ENCODE peak calls at places on chromosomes 4 and X, in nine cellular contexts. A, J, Q, P, I, D, T, C and H are unnamed samples.

GRCh38 chr4:8269535-8270417 is at the start of gene HTRA3:
- DNase-seq in P (no peak), I (peak; percentile 83), C (no peak), A (no peak), J (no peak), T (peak; percentile 35), Q (no peak), D (no peak), H (no peak)

GRCh38 chr4:1784789-1785591 is 8.1 kb upstream of the FGFR3 start:
- DNase-seq in C (no peak), D (no peak), P (no peak), T (no peak), Q (peak; percentile 49), A (no peak), J (peak; percentile 60), I (peak; percentile 61), H (no peak)

GRCh38 chr4:26780524-26780923 is 80.1 kb upstream of the STIM2 start:
- DNase-seq in I (no peak), P (peak; percentile 62), D (no peak), A (no peak), J (no peak), C (no peak), T (no peak), Q (no peak), H (no peak)

GRCh38 chr4:76585897-76586360 is 150.9 kb downstream of the SHROOM3 start:
- DNase-seq in J (peak; percentile 95), I (peak; percentile 86), D (peak; percentile 94), C (peak; percentile 97), A (peak; percentile 6), Q (peak; percentile 97), T (peak; percentile 94), P (peak; percentile 20), H (peak; percentile 89)

GRCh38 chrX:107684956-107685385 is 56.7 kb downstream of the PRPS1 start:
- DNase-seq in C (peak; percentile 91), A (no peak), T (peak; percentile 60), P (peak; percentile 67), I (peak; percentile 80), Q (peak; percentile 90), J (peak; percentile 78), D (peak; percentile 86), H (peak; percentile 94)

GRCh38 chr4:73068496-73069337 is 799 bp downstream of the COX18 start:
- DNase-seq in C (no peak), T (peak; percentile 12), P (peak; percentile 6), D (no peak), A (peak; percentile 34), J (peak; percentile 29), I (no peak), Q (peak; percentile 57), H (no peak)

GRCh38 chr4:75432683-75433082 is 81.5 kb downstream of the RCHY1 start:
- DNase-seq in P (peak; percentile 16), T (no peak), A (no peak), Q (peak; percentile 1), J (no peak), C (no peak), D (no peak), I (no peak), H (no peak)

GRCh38 chr4:137960371-137961050 is 281.6 kb downstream of the SLC7A11 start:
- DNase-seq in Q (no peak), P (peak; percentile 29), T (no peak), A (no peak), I (no peak), J (no peak), C (no peak), D (no peak), H (no peak)

GRCh38 chr4:17027495-17027894 is 129.1 kb upstream of the LDB2 start:
- DNase-seq in Q (no peak), D (no peak), J (no peak), P (peak; percentile 76), A (no peak), T (no peak), C (no peak), I (no peak), H (no peak)

GRCh38 chr4:5989236-5990225 is 28.7 kb downstream of the C4orf50 start:
- DNase-seq in A (no peak), J (no peak), P (no peak), I (no peak), T (no peak), C (no peak), Q (no peak), D (peak; percentile 19), H (no peak)

GRCh38 chrX:44876076-44876475 is 3.1 kb downstream of the KDM6A start:
- DNase-seq in A (no peak), I (no peak), D (no peak), J (no peak), Q (peak; percentile 8), C (no peak), P (no peak), T (no peak), H (no peak)

GRCh38 chrX:106933538-106933961 is 13.3 kb downstream of the CLDN2 start:
- DNase-seq in Q (peak; percentile 59), T (no peak), I (peak; percentile 32), C (no peak), A (peak; percentile 2), P (no peak), D (no peak), J (peak; percentile 25), H (peak; percentile 31)

GRCh38 chrX:118271770-118272169 is 74.1 kb upstream of the WDR44 start:
- DNase-seq in D (no peak), T (no peak), P (no peak), I (no peak), A (no peak), J (no peak), Q (peak; percentile 0), C (no peak), H (no peak)

GRCh38 chr4:109406337-109406931 is 27.2 kb upstream of the SEC24B start:
- DNase-seq in C (no peak), Q (peak; percentile 62), D (no peak), I (no peak), A (peak; percentile 63), T (no peak), P (peak; percentile 56), J (peak; percentile 27), H (no peak)

GRCh38 chr4:23068756-23069155 is 376.0 kb downstream of the GBA3 start:
- DNase-seq in Q (no peak), P (no peak), T (no peak), I (no peak), C (no peak), J (no peak), A (no peak), D (no peak), H (no peak)

DNA sequence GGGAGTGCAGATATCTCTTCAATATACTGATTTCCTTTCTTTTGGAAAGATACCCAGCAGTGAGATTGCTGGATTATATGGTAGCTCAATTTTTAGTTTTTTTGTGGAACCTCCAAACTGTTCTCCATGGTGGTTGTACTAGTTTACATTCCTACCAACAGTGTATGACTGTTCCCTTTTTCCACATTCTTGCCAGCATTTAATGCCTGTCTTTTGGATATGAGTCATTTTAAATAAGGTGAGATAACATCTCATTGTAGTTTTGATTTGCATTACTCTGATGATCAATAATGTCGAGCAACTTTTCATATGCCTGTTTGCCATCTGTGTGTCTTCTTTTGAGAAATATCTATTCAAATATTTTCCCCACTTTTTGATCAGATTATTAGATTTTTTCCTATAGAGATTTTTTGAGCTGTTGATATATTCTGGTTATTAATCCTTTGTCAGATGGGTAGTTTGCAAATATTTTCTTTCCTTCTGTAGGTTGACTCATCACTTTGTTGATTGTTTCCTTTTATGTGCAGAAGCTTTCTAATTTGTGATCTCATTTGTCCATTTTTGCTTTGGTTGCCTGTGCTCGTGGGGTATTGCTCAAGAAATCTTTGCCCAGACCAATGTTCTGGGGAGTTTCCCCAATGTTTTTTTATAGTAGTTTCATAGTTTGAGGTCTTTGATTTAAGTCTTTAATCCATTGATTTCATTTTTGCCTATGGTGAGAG is 552.7 kb downstream of the ZNF674 start:
- DNase-seq in A (no peak), P (no peak), C (no peak), Q (no peak), T (no peak), J (no peak), I (no peak), D (no peak), H (no peak)
- H3K27ac ChIP-seq in A (no peak overlapping the region), P (no peak overlapping the region), C (no peak overlapping the region), Q (no peak overlapping the region), T (no peak overlapping the region), J (no peak overlapping the region), I (no peak overlapping the region), D (no peak overlapping the region), H (no peak overlapping the region)

DNA sequence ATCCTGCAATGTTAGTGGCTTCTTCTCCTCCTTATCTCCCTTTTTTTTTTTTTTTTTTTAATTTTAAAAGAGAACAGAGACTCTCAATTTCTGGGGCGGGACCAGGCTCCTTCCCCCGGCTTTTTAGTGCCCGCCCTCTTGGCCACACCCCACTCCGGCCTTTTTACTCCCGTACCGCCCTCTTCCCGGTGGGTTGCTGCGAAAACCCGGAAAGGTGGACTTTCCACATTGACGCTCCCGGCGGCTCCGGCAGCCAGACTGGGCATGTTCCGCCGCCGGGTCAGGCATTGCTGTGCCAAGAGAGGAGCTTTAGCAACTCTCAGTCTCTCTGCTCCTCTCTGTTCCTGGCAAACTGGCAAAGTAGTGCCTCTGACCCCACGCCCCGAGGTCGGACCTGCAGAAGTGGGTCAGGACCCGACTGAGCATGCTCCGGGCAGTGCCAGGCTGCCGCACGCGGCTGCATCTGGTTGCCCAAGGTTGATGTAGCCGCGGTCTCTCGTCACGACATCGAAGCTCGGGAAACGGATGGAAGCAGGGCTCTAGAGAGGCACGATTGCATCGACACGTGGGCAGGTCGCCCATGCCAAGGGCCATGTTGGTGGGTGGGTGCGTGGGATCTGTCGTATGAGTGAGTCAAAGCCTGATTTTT is 1.1 kb upstream of the MFAP3L start:
- DNase-seq in P (peak; percentile 93), Q (peak; percentile 94), C (peak; percentile 84), I (peak; percentile 95), A (peak; percentile 92), T (peak; percentile 96), J (peak; percentile 97), D (peak; percentile 97), H (peak; percentile 94)
- H3K27ac ChIP-seq in P (peak overlapping the region; percentile 87), Q (no peak overlapping the region), C (peak overlapping the region; percentile 90), I (peak overlapping the region; percentile 86), A (peak overlapping the region; percentile 59), T (peak overlapping the region; percentile 94), J (peak overlapping the region; percentile 84), D (peak overlapping the region; percentile 90), H (peak overlapping the region; percentile 42)

DNA sequence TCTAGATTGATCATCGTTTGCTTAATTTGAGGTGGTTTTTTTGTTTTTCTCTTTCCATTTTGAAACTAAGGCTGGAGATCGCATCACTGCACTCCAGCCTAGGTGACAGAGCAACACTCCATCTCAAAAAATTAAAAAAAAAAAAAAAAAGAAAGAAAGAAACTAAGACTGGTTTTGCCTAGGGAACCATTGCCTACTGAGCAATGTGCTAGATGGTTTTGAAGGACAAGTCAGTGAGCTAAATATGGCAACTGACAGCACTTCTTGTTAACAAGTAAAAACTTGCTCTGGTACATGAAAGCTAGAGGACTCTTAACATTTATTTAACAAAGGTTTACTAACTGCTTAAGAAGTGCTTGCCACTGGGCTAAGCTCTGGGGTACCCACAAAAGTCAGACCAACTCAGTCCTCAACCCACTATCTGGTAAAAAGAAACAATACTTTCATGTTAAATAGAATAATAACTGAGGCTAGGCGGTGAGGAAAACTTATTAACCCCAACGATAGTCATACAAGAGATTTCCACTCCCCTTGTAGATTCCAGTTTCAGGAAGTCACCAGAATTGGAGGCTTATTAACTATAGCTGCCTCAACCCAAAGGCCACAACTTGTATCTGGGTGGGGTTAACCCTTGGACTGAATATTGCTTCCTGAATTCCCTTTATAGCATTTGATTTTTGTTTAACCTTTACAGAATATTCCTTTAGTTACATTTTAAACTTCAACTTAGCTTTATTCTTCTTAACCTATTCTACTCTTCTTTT is 111.6 kb downstream of the FRYL start:
- DNase-seq in C (no peak), D (no peak), Q (peak; percentile 96), J (peak; percentile 63), I (no peak), T (no peak), A (no peak), P (peak; percentile 35), H (no peak)
- H3K27ac ChIP-seq in C (no peak overlapping the region), D (no peak overlapping the region), Q (peak overlapping the region; percentile 85), J (peak overlapping the region; percentile 77), I (peak overlapping the region; percentile 75), T (peak overlapping the region; percentile 70), A (no peak overlapping the region), P (no peak overlapping the region), H (peak overlapping the region; percentile 66)

GRCh38 chr4:148007789-148008188 is 275.9 kb downstream of the ARHGAP10 start:
- DNase-seq in I (no peak), C (no peak), P (no peak), D (no peak), Q (no peak), J (no peak), A (no peak), T (no peak), H (no peak)
- H3K27ac ChIP-seq in I (peak overlapping the region; percentile 31), C (no peak overlapping the region), P (no peak overlapping the region), D (no peak overlapping the region), Q (no peak overlapping the region), J (no peak overlapping the region), A (no peak overlapping the region), T (peak overlapping the region; percentile 63), H (no peak overlapping the region)